ENCODE peak calls at places on chromosomes 2 and 18, in seven cellular contexts. J is uterus; Z is right atrium auricular region; K is tibial artery; G is CD8-positive, alpha-beta T cell; A is DND-41; D is thoracic aorta. I is an unnamed sample.

GRCh38 chr2:125371867-125372266 is 1284.1 kb upstream of the GYPC start:
- DNase-seq in J (no peak), Z (no peak), K (no peak), G (no peak), A (no peak), D (no peak), I (no peak)

GRCh38 chr18:38996056-38996455 is 1430.5 kb upstream of the CELF4 start:
- DNase-seq in J (no peak), Z (no peak), K (no peak), G (no peak), A (no peak), D (no peak), I (no peak)

GRCh38 chr2:24457730-24458129 is 33.3 kb upstream of the NCOA1 start:
- DNase-seq in J (no peak), Z (no peak), K (no peak), G (no peak), A (no peak), D (no peak), I (no peak)

GRCh38 chr2:175251425-175252041 is 70.0 kb upstream of the ATP5MC3 start:
- DNase-seq in J (no peak), Z (no peak), K (no peak), G (no peak), A (peak; percentile 24), D (no peak), I (no peak)

GRCh38 chr18:50038448-50038847 is 156.5 kb downstream of the MYO5B start:
- DNase-seq in J (no peak), Z (no peak), K (no peak), G (no peak), A (no peak), D (no peak), I (no peak)

GRCh38 chr2:240850026-240850425 is 18.6 kb upstream of the AGXT start:
- DNase-seq in J (no peak), Z (no peak), K (no peak), G (no peak), A (no peak), D (no peak), I (no peak)

GRCh38 chr2:38592951-38593350 is 9.8 kb downstream of the HNRNPLL start:
- DNase-seq in J (no peak), Z (no peak), K (no peak), G (no peak), A (no peak), D (no peak), I (no peak)

GRCh38 chr2:167702227-167702626 is 545.2 kb downstream of the STK39 start:
- DNase-seq in J (no peak), Z (no peak), K (no peak), G (no peak), A (no peak), D (no peak), I (no peak)

GRCh38 chr2:128241896-128242295 is 76.8 kb downstream of the HS6ST1 start:
- DNase-seq in J (no peak), Z (peak; percentile 21), K (no peak), G (no peak), A (no peak), D (no peak), I (peak; percentile 60)

GRCh38 chr2:105403241-105403784 is 4.5 kb upstream of the FHL2 start:
- DNase-seq in J (no peak), Z (peak; percentile 52), K (no peak), G (no peak), A (no peak), D (no peak), I (no peak)

GRCh38 chr2:128734521-128735295 is 416.0 kb upstream of the HS6ST1 start:
- DNase-seq in J (no peak), Z (peak; percentile 59), K (no peak), G (no peak), A (peak; percentile 82), D (no peak), I (no peak)

GRCh38 chr18:60506190-60506589 is 133.6 kb upstream of the MC4R start:
- DNase-seq in J (no peak), Z (no peak), K (no peak), G (no peak), A (no peak), D (no peak), I (no peak)

GRCh38 chr2:196983934-196984333 is 57.4 kb upstream of the PGAP1 start:
- DNase-seq in J (no peak), Z (no peak), K (no peak), G (no peak), A (no peak), D (no peak), I (no peak)

GRCh38 chr2:49251766-49252165 is 97.5 kb upstream of the FSHR start:
- DNase-seq in J (no peak), Z (no peak), K (no peak), G (no peak), A (no peak), D (no peak), I (no peak)

GRCh38 chr2:95573866-95574265 is 17.9 kb upstream of the TRIM43 start:
- DNase-seq in J (no peak), Z (no peak), K (no peak), G (no peak), A (no peak), D (no peak), I (no peak)

GRCh38 chr2:33441235-33441810 is 35.1 kb upstream of the RASGRP3 start:
- DNase-seq in J (peak; percentile 40), Z (no peak), K (peak; percentile 61), G (no peak), A (peak; percentile 48), D (no peak), I (no peak)

GRCh38 chr2:209771474-209772292 is at the start of gene UNC80:
- DNase-seq in J (no peak), Z (no peak), K (peak; percentile 30), G (no peak), A (no peak), D (no peak), I (no peak)

GRCh38 chr2:60728855-60729254 is 27.2 kb upstream of the PAPOLG start:
- DNase-seq in J (no peak), Z (no peak), K (no peak), G (no peak), A (no peak), D (no peak), I (no peak)

DNA sequence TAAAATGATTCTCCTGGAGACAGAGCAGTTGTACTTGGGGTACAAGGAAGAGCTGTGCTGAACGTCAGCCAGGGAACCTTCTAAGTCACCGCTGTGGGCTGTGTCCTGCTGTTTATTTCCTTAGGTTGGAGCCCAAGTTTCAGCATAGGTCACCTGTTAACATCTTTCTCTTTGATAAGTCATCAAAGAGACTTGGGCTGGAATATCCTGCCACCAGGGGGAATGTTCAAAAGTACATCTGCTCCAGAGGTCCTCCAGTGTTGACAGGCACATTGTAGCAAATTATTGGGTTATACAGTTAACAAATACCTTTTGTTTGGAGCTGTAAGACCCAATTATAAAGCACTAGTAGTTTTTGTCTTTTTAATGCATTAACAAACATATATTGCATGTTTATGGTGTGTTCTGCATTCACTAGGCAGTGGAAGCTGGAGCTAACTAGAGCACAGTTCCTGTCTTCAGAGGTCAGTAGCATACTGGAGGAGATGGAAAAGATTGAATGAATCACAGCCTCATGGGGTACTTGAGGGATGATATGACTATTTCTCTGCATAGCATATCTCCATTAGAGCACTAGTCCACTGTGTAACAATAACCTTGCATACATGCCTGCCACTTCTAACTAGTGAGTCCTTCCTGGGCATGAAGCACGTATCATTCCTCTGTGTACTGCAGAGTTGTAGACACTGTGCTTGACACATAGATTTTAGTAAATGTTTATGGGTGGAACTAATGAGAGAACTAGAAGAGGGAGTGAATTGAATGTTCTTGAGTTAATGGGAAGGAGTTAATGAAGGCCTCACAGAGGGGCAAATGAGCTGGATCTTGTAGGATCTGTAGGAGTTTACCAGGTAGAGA is 182.1 kb downstream of the AGAP1 start:
- DNase-seq in J (no peak), Z (no peak), K (no peak), G (no peak), A (no peak), D (no peak), I (no peak)
- H3K4me1 ChIP-seq in J (no peaks in the 10 kb centered on the region), Z (no peaks in the 10 kb centered on the region), K (peaks cover 6% of the 10 kb centered on the region), G (no peaks in the 10 kb centered on the region), A (peaks cover 22% of the 10 kb centered on the region), D (peaks cover 4% of the 10 kb centered on the region), I (peaks cover 14% of the 10 kb centered on the region)

GRCh38 chr2:46831037-46831868 is 84.4 kb downstream of the MCFD2 start:
- DNase-seq in J (no peak), Z (no peak), K (peak; percentile 18), G (no peak), A (no peak), D (no peak), I (no peak)
- H3K4me1 ChIP-seq in J (no peaks in the 10 kb centered on the region), Z (no peaks in the 10 kb centered on the region), K (peaks cover 2% of the 10 kb centered on the region), G (no peaks in the 10 kb centered on the region), A (no peaks in the 10 kb centered on the region), D (peaks cover 5% of the 10 kb centered on the region), I (peaks cover 7% of the 10 kb centered on the region)

DNA sequence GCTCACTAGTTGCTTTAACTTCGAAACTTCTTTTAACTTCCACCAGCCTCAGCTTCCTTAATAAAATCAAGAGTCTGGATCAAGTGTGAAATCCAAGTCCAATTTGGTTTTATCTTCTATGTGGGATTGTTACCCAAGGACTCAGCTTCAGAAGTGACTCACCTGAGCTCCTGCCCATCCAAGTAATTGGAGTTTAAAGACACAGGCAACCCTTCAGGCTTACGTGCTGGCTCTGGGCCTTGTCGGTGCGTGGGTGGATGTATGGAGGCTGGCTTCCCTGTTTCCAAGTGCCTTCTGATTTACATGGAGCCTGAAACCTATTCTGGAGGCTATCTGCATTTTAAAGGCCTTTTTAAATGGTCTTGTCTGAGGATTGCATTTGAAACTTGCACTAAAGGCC is 374.1 kb upstream of the ID2 start:
- DNase-seq in J (peak; percentile 47), Z (peak; percentile 38), K (no peak), G (no peak), A (no peak), D (no peak), I (no peak)
- H3K4me1 ChIP-seq in J (no peaks in the 10 kb centered on the region), Z (no peaks in the 10 kb centered on the region), K (peaks cover 13% of the 10 kb centered on the region), G (peaks cover 52% of the 10 kb centered on the region), A (peaks cover 63% of the 10 kb centered on the region), D (peaks cover 42% of the 10 kb centered on the region), I (peaks cover 44% of the 10 kb centered on the region)

GRCh38 chr2:54613361-54613760 is 110.1 kb upstream of the EML6 start:
- DNase-seq in J (no peak), Z (no peak), K (no peak), G (no peak), A (no peak), D (no peak), I (no peak)

GRCh38 chr2:54615832-54616534 is 107.5 kb upstream of the EML6 start:
- DNase-seq in J (no peak), Z (no peak), K (no peak), G (no peak), A (no peak), D (no peak), I (no peak)

GRCh38 chr2:54611830-54612545 is 111.5 kb upstream of the EML6 start:
- DNase-seq in J (no peak), Z (no peak), K (no peak), G (no peak), A (no peak), D (no peak), I (no peak)

GRCh38 chr2:54614815-54615214 is 108.6 kb upstream of the EML6 start:
- DNase-seq in J (no peak), Z (no peak), K (no peak), G (no peak), A (no peak), D (no peak), I (no peak)

DNA sequence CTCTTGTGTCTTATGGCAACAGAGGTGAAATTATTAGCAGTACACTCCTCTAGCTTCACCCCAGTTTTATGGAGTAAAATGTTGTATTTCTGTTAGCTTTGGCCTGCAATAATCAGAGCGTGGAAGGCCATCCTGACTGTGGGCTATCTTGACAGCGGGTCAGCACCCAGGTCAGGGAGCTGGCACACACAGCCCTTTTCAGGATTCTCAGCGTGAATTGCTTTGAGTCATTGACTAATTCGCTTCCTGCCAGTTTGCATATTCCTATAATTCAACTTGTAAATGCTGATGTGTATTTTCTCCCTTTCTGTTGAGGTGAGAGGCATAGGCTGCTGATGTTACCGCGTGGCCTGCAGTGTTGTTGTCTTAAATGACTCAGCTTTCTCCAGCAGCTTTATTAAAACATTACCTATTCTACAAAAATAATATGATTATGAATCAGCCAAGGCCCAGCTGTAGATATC is 109.6 kb upstream of the EML6 start:
- DNase-seq in J (no peak), Z (no peak), K (no peak), G (no peak), A (no peak), D (no peak), I (no peak)
- H3K4me1 ChIP-seq in J (peaks cover 9% of the 10 kb centered on the region), Z (no peaks in the 10 kb centered on the region), K (peaks cover 15% of the 10 kb centered on the region), G (peaks cover 24% of the 10 kb centered on the region), A (peaks cover 7% of the 10 kb centered on the region), D (peaks cover 35% of the 10 kb centered on the region), I (peaks cover 54% of the 10 kb centered on the region)

I was measured in vagina.